ENCODE peak calls at places on chromosome 11, in seven cellular contexts. One of them, this sample, is unnamed.
A peak's percentile ranks its signal among the peaks of the same experiment; 100 is the strongest.

GRCh38 chr11:8365542-8365941 is 101.9 kb upstream of the LMO1 start:
- DNase-seq in stimulated activated CD4-positive, alpha-beta T cell treated with anti-CD3 and anti-CD28 coated beads, Interleukin-15, amount 100 ng/mL, for 1 hour: no peak
- DNase-seq in adrenal gland: no peak
- DNase-seq in nephron progenitor cell: no peak
- DNase-seq in A549: no peak
- DNase-seq in stimulated activated CD8-positive, alpha-beta memory T cell treated with anti-CD3 and anti-CD28 coated beads, Interleukin-7, amount 100 ng/mL, for 4 hours: no peak
- DNase-seq in osteocyte: no peak
- DNase-seq in this sample: no peak

GRCh38 chr11:47270331-47271271 is 668 bp downstream of the MADD start:
- DNase-seq in nephron progenitor cell: no peak
- DNase-seq in osteocyte: no peak
- DNase-seq in stimulated activated CD4-positive, alpha-beta T cell treated with anti-CD3 and anti-CD28 coated beads, Interleukin-15, amount 100 ng/mL, for 1 hour: no peak
- DNase-seq in A549: peak; percentile 57
- DNase-seq in stimulated activated CD8-positive, alpha-beta memory T cell treated with anti-CD3 and anti-CD28 coated beads, Interleukin-7, amount 100 ng/mL, for 4 hours: no peak
- DNase-seq in adrenal gland: peak; percentile 63
- DNase-seq in this sample: no peak

GRCh38 chr11:70711911-70712185 is 313.5 kb downstream of the CTTN start:
- DNase-seq in stimulated activated CD8-positive, alpha-beta memory T cell treated with anti-CD3 and anti-CD28 coated beads, Interleukin-7, amount 100 ng/mL, for 4 hours: no peak
- DNase-seq in A549: no peak
- DNase-seq in stimulated activated CD4-positive, alpha-beta T cell treated with anti-CD3 and anti-CD28 coated beads, Interleukin-15, amount 100 ng/mL, for 1 hour: no peak
- DNase-seq in adrenal gland: no peak
- DNase-seq in nephron progenitor cell: no peak
- DNase-seq in osteocyte: no peak
- DNase-seq in this sample: no peak

GRCh38 chr11:65428578-65429068 is 6.0 kb downstream of the NEAT1 start:
- DNase-seq in adrenal gland: peak; percentile 80
- DNase-seq in nephron progenitor cell: no peak
- DNase-seq in stimulated activated CD4-positive, alpha-beta T cell treated with anti-CD3 and anti-CD28 coated beads, Interleukin-15, amount 100 ng/mL, for 1 hour: no peak
- DNase-seq in A549: no peak
- DNase-seq in stimulated activated CD8-positive, alpha-beta memory T cell treated with anti-CD3 and anti-CD28 coated beads, Interleukin-7, amount 100 ng/mL, for 4 hours: no peak
- DNase-seq in osteocyte: no peak
- DNase-seq in this sample: no peak

GRCh38 chr11:75789521-75789920 is 20.9 kb downstream of the DGAT2 start:
- DNase-seq in nephron progenitor cell: no peak
- DNase-seq in osteocyte: no peak
- DNase-seq in stimulated activated CD4-positive, alpha-beta T cell treated with anti-CD3 and anti-CD28 coated beads, Interleukin-15, amount 100 ng/mL, for 1 hour: no peak
- DNase-seq in A549: no peak
- DNase-seq in stimulated activated CD8-positive, alpha-beta memory T cell treated with anti-CD3 and anti-CD28 coated beads, Interleukin-7, amount 100 ng/mL, for 4 hours: no peak
- DNase-seq in adrenal gland: no peak
- DNase-seq in this sample: no peak

GRCh38 chr11:67099841-67100324 is 19.2 kb upstream of the KDM2A start:
- DNase-seq in adrenal gland: no peak
- DNase-seq in nephron progenitor cell: no peak
- DNase-seq in stimulated activated CD4-positive, alpha-beta T cell treated with anti-CD3 and anti-CD28 coated beads, Interleukin-15, amount 100 ng/mL, for 1 hour: no peak
- DNase-seq in stimulated activated CD8-positive, alpha-beta memory T cell treated with anti-CD3 and anti-CD28 coated beads, Interleukin-7, amount 100 ng/mL, for 4 hours: no peak
- DNase-seq in A549: no peak
- DNase-seq in osteocyte: no peak
- DNase-seq in this sample: no peak

GRCh38 chr11:118673361-118674093 is 5.9 kb downstream of the TREH start:
- DNase-seq in stimulated activated CD4-positive, alpha-beta T cell treated with anti-CD3 and anti-CD28 coated beads, Interleukin-15, amount 100 ng/mL, for 1 hour: no peak
- DNase-seq in osteocyte: no peak
- DNase-seq in A549: no peak
- DNase-seq in nephron progenitor cell: no peak
- DNase-seq in stimulated activated CD8-positive, alpha-beta memory T cell treated with anti-CD3 and anti-CD28 coated beads, Interleukin-7, amount 100 ng/mL, for 4 hours: no peak
- DNase-seq in adrenal gland: no peak
- DNase-seq in this sample: no peak

GRCh38 chr11:6357222-6357621 is 33.1 kb upstream of the SMPD1 start:
- DNase-seq in stimulated activated CD8-positive, alpha-beta memory T cell treated with anti-CD3 and anti-CD28 coated beads, Interleukin-7, amount 100 ng/mL, for 4 hours: peak; percentile 9
- DNase-seq in stimulated activated CD4-positive, alpha-beta T cell treated with anti-CD3 and anti-CD28 coated beads, Interleukin-15, amount 100 ng/mL, for 1 hour: no peak
- DNase-seq in A549: peak; percentile 18
- DNase-seq in nephron progenitor cell: no peak
- DNase-seq in osteocyte: peak; percentile 85
- DNase-seq in adrenal gland: peak; percentile 46
- DNase-seq in this sample: no peak

GRCh38 chr11:109865558-109866186 is 227.5 kb upstream of the ZC3H12C start:
- DNase-seq in stimulated activated CD8-positive, alpha-beta memory T cell treated with anti-CD3 and anti-CD28 coated beads, Interleukin-7, amount 100 ng/mL, for 4 hours: no peak
- DNase-seq in nephron progenitor cell: no peak
- DNase-seq in osteocyte: no peak
- DNase-seq in stimulated activated CD4-positive, alpha-beta T cell treated with anti-CD3 and anti-CD28 coated beads, Interleukin-15, amount 100 ng/mL, for 1 hour: no peak
- DNase-seq in A549: peak; percentile 24
- DNase-seq in adrenal gland: peak; percentile 74
- DNase-seq in this sample: no peak